ENCODE peak calls at places on chromosome 16, in five cellular contexts. G is K562, P is IMR-90, Z is A549, E is mammary epithelial cell. Q is an unnamed sample.

GRCh38 chr16:67481561-67482259 is 753 bp upstream of the ATP6V0D1 start:
- DNase-seq in P (peak; percentile 43), E (no peak), Z (no peak), G (no peak), Q (peak; percentile 72)

GRCh38 chr16:57374067-57374534 is 1.8 kb downstream of the CX3CL1 start:
- DNase-seq in G (no peak), Z (no peak), E (peak; percentile 80), P (peak; percentile 62), Q (no peak)

GRCh38 chr16:31265329-31266245 is 5.8 kb downstream of the ITGAM start:
- DNase-seq in E (peak; percentile 90), G (no peak), Z (peak; percentile 85), P (peak; percentile 60), Q (no peak)

GRCh38 chr16:19991614-19992013 is 82.1 kb downstream of the GPR139 start:
- DNase-seq in G (peak; percentile 16), P (no peak), E (no peak), Z (no peak), Q (no peak)

GRCh38 chr16:68136515-68136914 is 51.3 kb downstream of the NFATC3 start:
- DNase-seq in P (no peak), Z (no peak), G (no peak), E (no peak), Q (no peak)

GRCh38 chr16:82460761-82461160 is 166.0 kb upstream of the CDH13 start:
- DNase-seq in P (no peak), E (no peak), G (no peak), Z (no peak), Q (no peak)

GRCh38 chr16:27723711-27724490 is 174.0 kb downstream of the KATNIP start:
- DNase-seq in Z (no peak), E (no peak), G (no peak), P (no peak), Q (no peak)

GRCh38 chr16:14608604-14609003 is 21.5 kb downstream of the PARN start:
- DNase-seq in G (no peak), P (no peak), E (peak; percentile 36), Z (no peak), Q (peak; percentile 44)

GRCh38 chr16:81717662-81718189 is 61.4 kb upstream of the PLCG2 start:
- DNase-seq in Z (peak; percentile 56), E (no peak), P (no peak), G (no peak), Q (no peak)

GRCh38 chr16:54145881-54146280 is 140.7 kb downstream of the IRX3 start:
- DNase-seq in Z (no peak), G (no peak), P (no peak), E (no peak), Q (no peak)

GRCh38 chr16:54143934-54144333 is 142.7 kb downstream of the IRX3 start:
- DNase-seq in E (no peak), G (no peak), P (no peak), Z (no peak), Q (no peak)

GRCh38 chr16:54142787-54143186 is 143.8 kb downstream of the IRX3 start:
- DNase-seq in E (no peak), G (no peak), Z (no peak), P (no peak), Q (no peak)

GRCh38 chr16:54140788-54141136 is 145.8 kb downstream of the IRX3 start:
- DNase-seq in G (no peak), Z (no peak), P (no peak), E (no peak), Q (no peak)

DNA sequence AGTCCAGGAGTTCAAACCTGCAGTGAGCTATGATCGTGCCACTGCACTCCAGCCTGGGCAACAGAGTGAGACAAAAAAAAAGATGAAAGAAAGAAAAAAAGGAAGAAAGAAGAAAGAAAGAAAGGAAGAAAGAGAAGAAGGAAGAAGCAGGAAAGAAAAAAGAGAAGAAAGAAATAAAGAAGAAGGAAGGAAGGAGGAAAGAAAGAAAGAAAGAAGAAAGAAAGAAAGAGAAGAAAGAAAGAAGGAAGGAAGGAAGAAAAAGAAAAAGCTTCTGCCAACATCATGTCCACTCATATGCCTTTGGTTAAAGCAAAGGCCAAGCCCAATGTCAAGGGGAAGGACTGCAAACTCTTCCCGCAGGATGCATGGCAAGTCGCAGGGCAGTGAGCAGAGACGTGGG is 143.2 kb downstream of the IRX3 start:
- DNase-seq in P (no peak), Z (no peak), G (no peak), E (no peak), Q (no peak)
- TF ChIP-seq CTCF in P (no peak), Z (no peak), G (no peak), E (no peak), Q (no peak)

DNA sequence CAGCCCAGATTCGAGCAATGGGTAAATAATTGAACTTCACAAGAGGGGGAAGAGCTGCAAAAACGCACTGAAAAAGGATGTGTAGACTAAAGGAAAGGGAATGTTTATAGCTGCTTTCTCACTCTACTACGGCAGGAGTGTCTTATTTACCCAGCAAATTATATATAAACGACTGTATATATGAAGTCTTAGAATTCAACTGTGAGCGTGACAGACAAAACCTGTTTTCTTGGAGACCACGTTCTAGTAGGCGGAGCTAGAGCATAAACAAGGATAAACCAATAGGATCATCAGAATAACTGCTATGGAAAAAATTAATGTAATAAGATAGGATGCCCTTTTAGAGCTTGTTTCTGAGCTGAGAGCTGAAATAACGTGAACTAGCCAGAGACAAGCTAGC is 394.6 kb upstream of the MON1B start:
- DNase-seq in G (no peak), P (no peak), Z (no peak), E (no peak), Q (no peak)
- H3K4me2 ChIP-seq in G (no peak overlapping the region), P (no peak overlapping the region), Z (no peak overlapping the region), E (no peak overlapping the region), Q (no peak overlapping the region)

GRCh38 chr16:80150978-80151705 is 389.7 kb upstream of the DYNLRB2 start:
- DNase-seq in G (no peak), Z (no peak), E (no peak), P (peak; percentile 51), Q (no peak)

GRCh38 chr16:80151706-80152073 is 389.1 kb upstream of the DYNLRB2 start:
- DNase-seq in Z (no peak), P (no peak), E (no peak), G (no peak), Q (no peak)

GRCh38 chr16:80144191-80144590 is 396.6 kb upstream of the DYNLRB2 start:
- DNase-seq in G (no peak), P (peak; percentile 79), E (peak; percentile 39), Z (no peak), Q (no peak)

GRCh38 chr16:80147021-80147680 is 393.6 kb upstream of the DYNLRB2 start:
- DNase-seq in Z (no peak), G (no peak), E (no peak), P (no peak), Q (no peak)

DNA sequence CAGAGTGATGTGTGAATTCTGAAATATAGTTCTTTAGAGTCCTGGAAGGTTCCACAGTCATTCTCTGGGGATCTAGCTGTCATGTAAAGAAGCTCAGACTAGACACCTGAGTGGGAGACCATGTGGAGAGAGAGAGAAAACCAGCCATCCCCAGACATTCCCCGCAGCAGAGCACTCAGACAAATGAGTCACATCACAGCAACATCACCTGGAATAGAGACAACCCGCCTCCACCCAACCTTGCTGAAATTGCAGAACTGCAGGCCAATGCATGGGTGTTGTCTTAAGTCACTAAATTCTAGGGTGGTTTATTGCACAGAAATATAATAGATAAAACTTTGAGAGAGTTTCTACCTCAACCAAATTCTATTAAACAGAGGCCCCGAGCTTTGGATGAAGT is 392.0 kb upstream of the DYNLRB2 start:
- DNase-seq in P (no peak), Z (no peak), E (peak; percentile 16), G (no peak), Q (no peak)
- TF ChIP-seq CTCF in P (no peak), Z (no peak), E (no peak), G (no peak), Q (no peak)

GRCh38 chr16:88901718-88902337 is 35.4 kb upstream of the PABPN1L start:
- DNase-seq in G (no peak), E (no peak), Z (no peak), P (no peak), Q (no peak)

GRCh38 chr16:88897696-88898425 is 31.4 kb upstream of the PABPN1L start:
- DNase-seq in P (no peak), E (no peak), Z (no peak), G (no peak), Q (no peak)

GRCh38 chr16:88900653-88901052 is 34.2 kb upstream of the PABPN1L start:
- DNase-seq in E (no peak), Z (no peak), P (no peak), G (no peak), Q (no peak)

GRCh38 chr16:88902744-88903143 is 36.3 kb upstream of the PABPN1L start:
- DNase-seq in P (no peak), Z (no peak), E (no peak), G (no peak), Q (no peak)

GRCh38 chr16:88899901-88900648 is 33.6 kb upstream of the PABPN1L start:
- DNase-seq in P (no peak), Z (no peak), G (no peak), E (no peak), Q (no peak)
- H3K4me2 ChIP-seq in P (no peak overlapping the region), Z (no peak overlapping the region), G (no peak overlapping the region), E (no peak overlapping the region), Q (no peak overlapping the region)

GRCh38 chr16:2808181-2808580 is 8.9 kb upstream of the PRSS21 start:
- DNase-seq in E (no peak), G (no peak), Z (no peak), P (no peak), Q (no peak)
- TF ChIP-seq CTCF in E (no peak), G (no peak), Z (no peak), P (no peak), Q (no peak)

DNA sequence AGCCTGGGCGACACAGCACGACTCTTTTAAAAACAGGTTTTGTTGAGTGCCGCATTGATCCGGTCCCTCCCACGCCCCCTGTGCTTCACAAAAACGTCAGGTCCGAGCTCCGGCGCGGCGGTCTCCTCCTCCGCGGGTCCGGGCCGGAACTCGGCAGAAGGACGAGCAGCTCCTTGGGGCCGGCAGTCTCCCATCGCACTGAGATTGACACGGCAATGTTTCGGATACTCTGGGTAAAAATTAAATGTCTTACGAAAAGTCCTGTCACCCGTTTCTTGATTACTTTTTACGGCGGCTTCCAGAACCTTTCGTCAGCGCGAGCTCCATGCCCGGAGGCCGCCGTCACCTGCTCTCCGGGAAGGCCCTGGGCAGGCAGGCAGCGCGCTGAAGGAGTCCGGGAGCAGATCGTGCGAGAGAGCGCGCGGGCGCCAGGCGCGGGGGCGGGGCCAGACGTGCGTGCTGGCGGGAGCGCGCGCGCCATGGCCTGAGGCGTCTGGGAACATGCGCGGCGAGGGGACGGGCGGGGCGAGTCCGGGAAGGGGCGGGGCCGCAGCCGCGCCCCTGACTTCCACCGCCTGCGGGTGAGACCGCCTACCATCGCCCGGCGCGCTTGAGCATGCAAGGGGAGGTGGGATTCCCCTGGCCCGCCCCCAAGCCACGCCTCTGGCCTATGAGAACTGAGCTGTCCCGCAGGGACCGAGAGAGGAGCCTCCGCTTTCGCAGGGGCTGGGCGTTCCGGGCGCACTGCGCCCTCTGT is 11.7 kb upstream of the SRL start:
- DNase-seq in G (peak; percentile 98), E (peak; percentile 98), P (peak; percentile 99), Z (peak; percentile 100), Q (peak; percentile 100)
- H3K4me2 ChIP-seq in G (peak overlapping the region; percentile 71), E (peak overlapping the region; percentile 85), P (peak overlapping the region; percentile 66), Z (peak overlapping the region; percentile 59), Q (peak overlapping the region; percentile 58)

DNA sequence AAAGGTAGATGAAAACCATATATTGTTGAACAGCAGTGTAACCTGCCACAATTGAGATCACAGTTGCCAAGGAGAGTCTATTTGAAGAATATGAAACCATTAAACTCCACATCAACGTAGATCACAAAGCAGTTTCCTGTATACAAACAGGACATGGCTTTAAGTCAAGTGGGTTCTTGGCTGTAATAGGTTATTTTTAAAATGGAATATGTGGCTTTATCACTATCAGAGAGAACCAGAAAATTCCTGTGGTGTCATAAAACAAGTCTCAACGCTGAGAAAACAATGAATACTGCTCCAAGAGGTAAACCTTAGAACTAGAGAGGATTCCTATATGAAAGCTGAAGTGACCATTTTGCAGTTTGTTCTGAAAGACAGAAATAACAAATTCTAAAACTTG is 999.7 kb downstream of the CDH11 start:
- DNase-seq in E (peak; percentile 45), G (no peak), Z (no peak), P (no peak), Q (no peak)
- TF ChIP-seq CTCF in E (no peak), G (no peak), Z (no peak), P (no peak), Q (no peak)

Q was measured in OCI-LY7.